ENCODE peak calls at places on chromosomes 6 and 20, in five cellular contexts. A is right lobe of liver; B is CD8-positive, alpha-beta memory T cell; V is trophoblast cell; P is CD4-positive, alpha-beta memory T cell. Q is an unnamed sample. For H3K4me1, the result is how much of the 10 kb centered on the place peaks cover.

GRCh38 chr6:160863782-160864181 is 127.8 kb upstream of the MAP3K4 start:
- DNase-seq in A (no peak), B (no peak), V (no peak), P (no peak), Q (no peak)

GRCh38 chr20:45229264-45230056 is 8.3 kb downstream of the SEMG2 start:
- DNase-seq in A (no peak), B (peak), V (peak), P (no peak), Q (peak)

GRCh38 chr6:21033575-21034026 is 499.3 kb downstream of the CDKAL1 start:
- DNase-seq in A (no peak), B (no peak), V (peak), P (peak), Q (no peak)

GRCh38 chr20:38123021-38123587 is 42.0 kb downstream of the TGM2 start:
- DNase-seq in A (no peak), B (no peak), V (peak), P (no peak), Q (no peak)

GRCh38 chr6:168155821-168156741 is 77.1 kb upstream of the FRMD1 start:
- DNase-seq in A (no peak), B (no peak), V (no peak), P (no peak), Q (no peak)

GRCh38 chr20:45502561-45502960 is 12.9 kb downstream of the SPINT3 start:
- DNase-seq in A (no peak), B (no peak), V (no peak), P (no peak), Q (no peak)

GRCh38 chr6:108736832-108737231 is 111.4 kb upstream of the ARMC2 start:
- DNase-seq in A (no peak), B (no peak), V (peak), P (no peak), Q (peak)

GRCh38 chr6:32854376-32855178 is 585 bp downstream of the PSMB9 start:
- DNase-seq in A (no peak), B (no peak), V (no peak), P (peak), Q (no peak)

GRCh38 chr20:31606678-31606927 is 1.5 kb downstream of the ID1 start:
- DNase-seq in A (no peak), B (no peak), V (peak), P (no peak), Q (no peak)

GRCh38 chr6:28410767-28411166 is 11.2 kb upstream of the ZSCAN12 start:
- DNase-seq in A (no peak), B (no peak), V (no peak), P (no peak), Q (no peak)

GRCh38 chr6:18388942-18389341 is 1.8 kb downstream of the RNF144B start:
- DNase-seq in A (no peak), B (no peak), V (no peak), P (no peak), Q (no peak)

GRCh38 chr20:835220-836045 is 1.9 kb downstream of the FAM110A start:
- DNase-seq in A (peak), B (no peak), V (no peak), P (peak), Q (peak)

GRCh38 chr20:2093200-2093781 is 8.3 kb upstream of the STK35 start:
- DNase-seq in A (peak), B (no peak), V (peak), P (no peak), Q (peak)

GRCh38 chr20:56414842-56415765 is 3.0 kb downstream of the CASS4 start:
- DNase-seq in A (no peak), B (peak), V (no peak), P (peak), Q (no peak)

GRCh38 chr20:56409946-56410345 is 2.1 kb upstream of the CASS4 start:
- DNase-seq in A (no peak), B (no peak), V (no peak), P (no peak), Q (no peak)

GRCh38 chr20:56412949-56413348 is 889 bp downstream of the CASS4 start:
- DNase-seq in A (no peak), B (no peak), V (no peak), P (no peak), Q (no peak)

GRCh38 chr20:56411759-56412472 is at the start of gene CASS4:
- DNase-seq in A (no peak), B (peak), V (no peak), P (peak), Q (no peak)

GRCh38 chr20:56412473-56412790 is 372 bp downstream of the CASS4 start:
- DNase-seq in A (no peak), B (no peak), V (no peak), P (no peak), Q (no peak)
- H3K4me3 ChIP-seq in A (peak), B (peak), V (no peak), P (peak), Q (no peak)

GRCh38 chr20:62192635-62193034 is 9.8 kb downstream of the MTG2 start:
- DNase-seq in A (peak), B (no peak), V (no peak), P (no peak), Q (no peak)
- H3K4me1 ChIP-seq in A (under half), B (under half), V (under half), P (under half), Q (under half)

GRCh38 chr20:13221313-13221672 is 219 bp downstream of the ISM1 start:
- DNase-seq in A (no peak), B (no peak), V (no peak), P (peak), Q (no peak)

GRCh38 chr20:13220857-13221297 is at the start of gene ISM1:
- DNase-seq in A (peak), B (peak), V (no peak), P (peak), Q (no peak)

GRCh38 chr20:13221673-13222318 is 722 bp downstream of the ISM1 start:
- DNase-seq in A (peak), B (peak), V (peak), P (peak), Q (peak)

GRCh38 chr20:13220194-13220856 is 749 bp upstream of the ISM1 start:
- DNase-seq in A (peak), B (peak), V (no peak), P (peak), Q (no peak)

GRCh38 chr20:13219327-13220193 is 1.5 kb upstream of the ISM1 start:
- DNase-seq in A (no peak), B (no peak), V (no peak), P (no peak), Q (no peak)
- H3K4me3 ChIP-seq in A (peak), B (peak), V (peak), P (no peak), Q (no peak)

GRCh38 chr6:56770011-56770520 is 127.4 kb upstream of the DST start:
- DNase-seq in A (no peak), B (no peak), V (no peak), P (no peak), Q (no peak)

GRCh38 chr6:56767435-56767834 is 124.7 kb upstream of the DST start:
- DNase-seq in A (no peak), B (no peak), V (no peak), P (no peak), Q (no peak)

GRCh38 chr6:56766139-56766805 is 123.6 kb upstream of the DST start:
- DNase-seq in A (no peak), B (no peak), V (no peak), P (no peak), Q (no peak)

GRCh38 chr6:56766806-56767178 is 124.1 kb upstream of the DST start:
- DNase-seq in A (no peak), B (no peak), V (no peak), P (no peak), Q (peak)

GRCh38 chr6:56767892-56768531 is 125.3 kb upstream of the DST start:
- DNase-seq in A (no peak), B (no peak), V (no peak), P (no peak), Q (no peak)
- H3K4me1 ChIP-seq in A (under half), B (under half), V (under half), P (under half), Q (under half)

GRCh38 chr20:35837577-35838195 is 65.9 kb downstream of the PHF20 start:
- DNase-seq in A (no peak), B (no peak), V (no peak), P (no peak), Q (no peak)
- H3K4me3 ChIP-seq in A (no peak), B (no peak), V (no peak), P (no peak), Q (no peak)

GRCh38 chr6:116323863-116324262 is 44.1 kb upstream of the TSPYL1 start:
- DNase-seq in A (no peak), B (no peak), V (no peak), P (no peak), Q (no peak)
- H3K4me1 ChIP-seq in A (under half), B (under half), V (under half), P (under half), Q (under half)

GRCh38 chr6:2432258-2432657 is 186.9 kb upstream of the GMDS start:
- DNase-seq in A (no peak), B (no peak), V (peak), P (no peak), Q (no peak)
- H3K4me3 ChIP-seq in A (no peak), B (no peak), V (no peak), P (no peak), Q (no peak)

DNA sequence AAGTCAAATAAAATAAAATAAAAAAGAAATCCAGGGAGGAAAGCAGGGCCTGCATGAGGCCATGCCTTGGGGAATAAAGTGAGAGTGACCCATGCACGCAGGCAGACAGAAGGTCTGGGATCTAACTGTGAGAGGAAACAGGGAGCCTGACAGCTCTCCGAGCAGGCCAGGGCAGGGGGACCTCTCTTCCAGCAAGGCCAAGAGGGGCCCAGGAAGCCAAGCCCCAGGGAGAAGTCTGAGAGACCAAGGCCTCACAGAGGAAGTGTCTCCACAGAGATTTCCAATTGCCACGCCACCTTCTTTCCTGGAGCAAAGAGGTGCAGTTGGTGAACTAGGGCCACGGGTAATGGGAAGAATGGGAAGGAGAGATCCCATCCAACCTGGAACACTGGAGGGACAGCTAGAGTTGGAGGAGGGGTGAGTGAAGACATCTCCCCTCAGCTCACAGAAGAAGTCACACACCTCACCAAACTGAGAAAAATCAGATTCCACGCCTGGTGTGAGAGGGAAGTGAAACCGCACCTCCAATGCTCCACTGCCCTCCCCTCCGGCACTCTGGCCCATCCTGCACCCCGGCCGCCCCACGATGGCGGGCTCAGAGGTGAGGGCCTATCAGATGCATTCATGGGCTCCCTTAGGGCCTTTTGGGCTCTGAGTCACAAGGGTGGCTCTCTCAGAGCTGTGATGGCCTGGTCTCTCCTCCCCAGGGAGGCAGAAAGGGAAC is 25.1 kb upstream of the TAF8 start:
- DNase-seq in A (no peak), B (no peak), V (no peak), P (no peak), Q (no peak)
- H3K4me1 ChIP-seq in A (under half), B (half or more), V (under half), P (half or more), Q (under half)

GRCh38 chr20:47573586-47573985 is 71.9 kb downstream of the NCOA3 start:
- DNase-seq in A (no peak), B (no peak), V (no peak), P (no peak), Q (no peak)

GRCh38 chr20:47574616-47575401 is 73.1 kb downstream of the NCOA3 start:
- DNase-seq in A (no peak), B (no peak), V (no peak), P (no peak), Q (no peak)

GRCh38 chr20:47578543-47578942 is 76.9 kb downstream of the NCOA3 start:
- DNase-seq in A (no peak), B (no peak), V (no peak), P (no peak), Q (no peak)

GRCh38 chr20:47577271-47577670 is 75.6 kb downstream of the NCOA3 start:
- DNase-seq in A (no peak), B (no peak), V (no peak), P (no peak), Q (peak)

GRCh38 chr20:47576516-47577033 is 74.9 kb downstream of the NCOA3 start:
- DNase-seq in A (peak), B (no peak), V (no peak), P (no peak), Q (peak)
- H3K4me3 ChIP-seq in A (peak), B (no peak), V (no peak), P (no peak), Q (peak)